ENCODE peak calls at places on chromosomes 16 and 17, in eight cellular contexts. G is MM.1S, U is right lobe of liver, C is astrocyte of the spinal cord, Y is WTC11, O is left ventricle myocardium inferior, I is OCI-LY7, A is psoas muscle. L is an unnamed sample.

GRCh38 chr16:4285167-4285566 is 12.3 kb upstream of the TFAP4 start:
- DNase-seq in A (no peak), C (no peak), U (no peak), G (no peak), I (no peak), O (no peak), Y (no peak), L (no peak)

GRCh38 chr17:78879679-78880186 is 23.3 kb downstream of the CEP295NL start:
- DNase-seq in O (peak; percentile 81), Y (no peak), U (peak; percentile 68), A (peak; percentile 86), G (no peak), I (no peak), C (peak; percentile 95), L (no peak)

GRCh38 chr17:43389022-43389947 is 9.5 kb upstream of the ARL4D start:
- DNase-seq in O (peak; percentile 79), Y (peak; percentile 73), G (peak; percentile 67), U (peak; percentile 83), A (peak; percentile 87), I (peak; percentile 86), C (peak; percentile 82), L (peak; percentile 70)

GRCh38 chr16:69105501-69106361 is at the start of gene HAS3:
- DNase-seq in A (no peak), U (peak; percentile 75), G (peak; percentile 55), Y (peak; percentile 74), C (peak; percentile 63), O (peak; percentile 50), I (peak; percentile 12), L (peak; percentile 82)

GRCh38 chr17:78416791-78417530 is 38.5 kb downstream of the PGS1 start:
- DNase-seq in G (no peak), C (peak; percentile 19), O (no peak), I (no peak), A (no peak), U (no peak), Y (no peak), L (no peak)

GRCh38 chr16:89422527-89422904 is 67.8 kb downstream of the ANKRD11 start:
- DNase-seq in U (no peak), C (peak; percentile 63), Y (no peak), A (no peak), I (no peak), O (no peak), G (peak; percentile 62), L (peak; percentile 79)

GRCh38 chr16:86568677-86569623 is 2.3 kb downstream of the FOXC2 start:
- DNase-seq in A (no peak), C (no peak), U (no peak), I (no peak), O (no peak), Y (no peak), G (no peak), L (no peak)

GRCh38 chr17:78903101-78903779 is at the start of gene CEP295NL:
- DNase-seq in I (no peak), U (no peak), C (peak; percentile 46), O (no peak), A (no peak), Y (no peak), G (no peak), L (peak; percentile 55)

GRCh38 chr16:23877107-23878070 is 41.6 kb downstream of the PRKCB start:
- DNase-seq in O (no peak), C (no peak), G (no peak), I (peak; percentile 39), Y (no peak), U (no peak), A (no peak), L (no peak)
- TF ChIP-seq CTCF in O (no peak), C (no peak), G (peak; percentile 23), I (peak; percentile 68), Y (no peak), U (no peak), A (no peak), L (peak; percentile 59)

DNA sequence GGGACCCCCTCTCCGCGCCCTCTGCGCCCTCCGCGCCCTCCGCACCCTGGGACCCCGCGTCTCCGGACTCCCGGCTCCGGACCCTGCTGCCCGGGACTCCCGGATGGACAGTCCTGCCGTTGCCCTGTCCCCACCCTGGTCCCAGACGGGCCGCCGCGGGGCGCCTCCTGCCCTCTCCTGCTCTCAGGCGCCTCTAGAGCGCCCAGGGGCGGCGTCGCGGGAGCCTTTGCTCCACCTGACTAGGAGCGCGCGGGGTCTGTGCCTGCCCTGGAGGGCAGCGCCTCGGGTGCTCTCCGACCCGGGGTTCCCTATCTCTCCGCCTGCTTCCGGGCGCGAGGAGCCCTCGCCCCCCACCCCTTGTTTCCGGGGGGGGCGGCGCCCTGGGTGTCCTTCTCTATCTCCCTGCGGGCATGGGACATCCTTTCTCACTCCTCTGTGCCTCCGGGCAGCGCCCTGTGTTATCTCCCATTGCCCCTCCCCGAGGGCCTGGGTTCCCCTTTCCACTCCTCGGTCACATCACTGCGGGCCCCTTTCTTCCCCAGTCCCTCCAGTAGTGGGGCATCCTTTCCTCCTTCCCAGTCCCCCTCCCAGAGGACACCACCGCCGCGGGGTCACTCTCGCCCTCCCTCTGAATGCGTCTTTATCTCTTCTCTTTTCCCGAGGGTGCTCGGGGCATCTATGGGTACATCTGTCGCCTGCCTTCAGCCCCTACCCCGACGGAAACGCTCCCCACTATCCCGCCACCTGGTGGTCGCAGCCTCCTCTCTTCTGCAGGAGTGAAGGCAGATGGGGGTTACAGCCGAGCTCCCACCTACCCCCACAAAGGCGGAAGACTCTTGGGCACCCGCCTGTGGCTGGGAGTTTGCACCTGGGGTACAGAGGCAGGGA is 865 bp downstream of the PRKCB start:
- DNase-seq in Y (peak; percentile 74), A (peak; percentile 19), C (no peak), G (no peak), O (peak; percentile 19), I (peak; percentile 75), U (peak; percentile 50), L (peak; percentile 71)
- TF ChIP-seq CTCF in Y (no peak), A (no peak), C (no peak), G (no peak), O (no peak), I (peak; percentile 77), U (no peak), L (peak; percentile 64)

DNA sequence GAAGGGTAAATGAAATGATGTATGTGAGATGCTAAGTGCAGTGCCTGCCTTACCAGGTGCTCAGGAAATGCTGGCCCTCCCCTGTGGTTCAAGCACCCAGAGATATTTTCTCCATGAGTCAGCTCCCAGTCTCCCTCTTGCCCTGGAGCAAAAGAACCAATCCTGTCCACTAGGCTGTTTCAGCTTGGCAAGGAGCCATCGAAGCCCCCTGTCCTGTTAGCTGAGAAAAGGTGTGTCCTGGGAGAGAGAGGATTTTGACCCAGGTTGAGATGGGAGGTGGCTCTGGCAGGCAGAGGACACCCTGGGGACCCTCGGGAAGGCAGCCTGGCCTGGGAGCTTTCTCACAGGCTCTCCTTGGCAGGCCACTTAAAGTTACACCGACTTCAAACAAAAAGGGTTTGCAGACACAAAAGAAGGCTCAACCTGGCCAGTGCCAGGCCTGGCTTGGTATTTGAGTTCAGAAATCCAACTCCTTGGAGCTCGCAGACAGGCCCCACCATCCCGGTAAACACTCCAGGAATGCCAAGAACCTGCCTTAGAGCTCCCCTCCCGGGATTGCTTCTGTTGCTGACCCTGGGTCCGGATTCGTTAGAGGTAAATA is 29.6 kb downstream of the NTN1 start:
- DNase-seq in G (no peak), O (no peak), C (no peak), U (no peak), A (no peak), I (no peak), Y (peak; percentile 32), L (no peak)
- TF ChIP-seq CTCF in G (no peak), O (no peak), C (no peak), U (no peak), A (no peak), I (no peak), Y (no peak), L (no peak)

DNA sequence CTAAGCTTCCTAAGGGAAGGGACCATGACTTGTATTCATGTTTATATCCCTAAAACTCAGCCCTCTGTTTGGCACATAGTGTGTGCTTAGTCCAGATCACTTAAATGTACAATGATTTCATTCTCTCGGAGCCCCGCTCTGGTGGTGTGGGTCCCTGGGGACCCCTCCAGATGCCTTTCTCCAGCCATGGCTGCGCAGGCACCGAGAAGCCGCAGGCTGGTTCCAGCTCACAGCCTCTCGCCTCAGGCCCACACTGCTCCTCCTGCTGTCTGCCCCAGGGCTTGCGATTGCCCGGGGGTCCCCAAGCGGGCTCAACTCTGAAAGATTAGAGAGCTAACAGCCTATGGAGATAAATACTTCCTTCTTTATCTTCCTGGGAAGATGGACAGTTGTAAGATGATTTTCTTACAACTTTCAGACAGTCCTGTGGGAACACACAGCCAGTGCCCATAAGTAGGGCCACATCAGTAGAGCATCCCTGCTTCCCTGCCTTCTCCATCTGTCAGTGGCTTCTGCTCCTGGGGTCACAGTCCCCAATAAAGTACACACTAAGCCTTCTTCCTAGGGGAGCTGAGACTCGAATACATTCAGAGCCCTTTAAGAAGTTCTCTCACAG is 66.2 kb downstream of the CENPV start:
- DNase-seq in G (no peak), O (no peak), C (no peak), U (peak; percentile 27), A (peak; percentile 19), Y (peak; percentile 31), I (peak; percentile 50), L (peak; percentile 68)
- TF ChIP-seq CTCF in G (no peak), O (no peak), C (peak; percentile 36), U (no peak), A (no peak), Y (no peak), I (peak; percentile 61), L (peak; percentile 45)

GRCh38 chr17:37438141-37438540 is 31.5 kb downstream of the TADA2A start:
- DNase-seq in A (no peak), G (no peak), O (no peak), U (no peak), Y (no peak), C (no peak), I (peak; percentile 15), L (no peak)
- TF ChIP-seq CTCF in A (no peak), G (peak; percentile 18), O (no peak), U (peak; percentile 30), Y (no peak), C (peak; percentile 24), I (peak; percentile 79), L (peak; percentile 15)

GRCh38 chr16:73048292-73049050 is 543 bp upstream of the ZFHX3 start:
- DNase-seq in O (peak; percentile 78), I (no peak), C (no peak), G (no peak), U (peak; percentile 65), Y (no peak), A (peak; percentile 80), L (no peak)
- TF ChIP-seq CTCF in O (no peak), I (no peak), C (no peak), G (no peak), U (peak; percentile 3), Y (no peak), A (no peak), L (no peak)

GRCh38 chr16:46648656-46649055 is 27.5 kb upstream of the SHCBP1 start:
- DNase-seq in C (no peak), I (no peak), U (no peak), O (no peak), G (no peak), A (no peak), Y (peak; percentile 35), L (no peak)
- TF ChIP-seq CTCF in C (no peak), I (no peak), U (no peak), O (no peak), G (no peak), A (no peak), Y (no peak), L (no peak)

DNA sequence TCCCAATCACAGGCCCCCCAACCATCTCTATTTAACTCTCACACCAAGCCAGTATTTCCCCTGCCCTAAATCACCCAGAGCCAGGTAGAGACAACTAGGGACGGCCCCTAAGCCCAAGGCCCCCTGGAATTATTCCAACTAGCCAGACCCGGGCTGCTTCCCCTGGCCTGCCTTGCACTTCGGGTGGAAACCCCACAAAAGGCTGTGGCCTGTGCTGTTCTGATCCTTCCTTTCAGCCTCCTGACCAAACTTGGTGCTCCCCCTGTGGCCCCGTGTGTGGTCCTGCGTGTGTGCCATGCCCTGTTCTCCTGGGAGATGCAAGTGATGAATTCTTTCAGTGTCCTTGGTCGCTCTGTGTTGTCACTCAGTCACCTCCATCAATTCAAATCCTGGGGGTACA is 14.9 kb downstream of the CCL17 start:
- DNase-seq in Y (no peak), A (no peak), O (no peak), C (no peak), U (no peak), G (no peak), I (no peak), L (no peak)
- TF ChIP-seq CTCF in Y (no peak), A (no peak), O (no peak), C (no peak), U (no peak), G (no peak), I (no peak), L (no peak)